ENCODE peak calls at places on chromosomes 6 and 20, in four cellular contexts. B is neural progenitor cell, E is AG09309, T is foreskin fibroblast. M is an unnamed sample.

GRCh38 chr6:41939091-41939847 is 2.3 kb downstream of the CCND3 start:
- DNase-seq in B (peak), E (no peak), T (peak), M (peak)

GRCh38 chr6:39422273-39422672 is 99.8 kb upstream of the KCNK16 start:
- DNase-seq in B (no peak), E (no peak), T (peak), M (no peak)

GRCh38 chr20:6079011-6079410 is 25.2 kb upstream of the LRRN4 start:
- DNase-seq in B (no peak), E (no peak), T (no peak), M (no peak)

GRCh38 chr20:61297981-61298380 is 45.9 kb downstream of the CDH4 start:
- DNase-seq in B (no peak), E (peak), T (peak), M (no peak)

GRCh38 chr20:32165836-32166545 is 41.6 kb downstream of the PLAGL2 start:
- DNase-seq in B (no peak), E (no peak), T (no peak), M (no peak)

GRCh38 chr20:55014766-55015165 is 539.4 kb downstream of the DOK5 start:
- DNase-seq in B (no peak), E (no peak), T (no peak), M (no peak)

GRCh38 chr20:14913896-14914295 is 576.5 kb upstream of the FLRT3 start:
- DNase-seq in B (no peak), E (no peak), T (no peak), M (no peak)

GRCh38 chr20:23085415-23086055 is 589 bp downstream of the CD93 start:
- DNase-seq in B (no peak), E (no peak), T (no peak), M (no peak)

GRCh38 chr6:106510090-106510970 is 119.0 kb downstream of the RTN4IP1 start:
- DNase-seq in B (peak), E (no peak), T (peak), M (no peak)

GRCh38 chr6:112044856-112045255 is 9.0 kb upstream of the CCN6 start:
- DNase-seq in B (no peak), E (peak), T (peak), M (peak)

GRCh38 chr6:30744054-30744805 is at the start of gene IER3:
- DNase-seq in B (peak), E (peak), T (peak), M (peak)

GRCh38 chr6:57027301-57027700 is 19.2 kb upstream of the KIAA1586 start:
- DNase-seq in B (no peak), E (no peak), T (no peak), M (no peak)

DNA sequence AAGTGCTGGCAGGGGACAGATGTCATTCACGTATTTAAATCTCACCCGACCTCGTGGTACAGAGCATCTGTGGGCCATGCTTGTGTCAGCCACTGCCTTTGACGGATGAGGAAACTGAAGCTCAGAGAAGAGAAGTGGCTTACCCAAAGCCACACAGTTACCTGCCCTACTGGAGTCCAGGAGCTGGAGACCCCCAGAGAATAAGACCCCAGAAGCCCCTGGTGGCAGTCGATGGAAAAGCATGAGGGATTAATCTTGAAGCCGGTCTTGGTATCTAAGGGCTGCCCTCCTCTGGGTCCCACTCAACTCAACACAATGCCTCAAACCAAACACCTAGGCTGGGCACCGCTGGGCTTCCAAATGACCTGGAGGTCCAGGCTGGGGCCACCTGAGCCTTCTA is 83.1 kb downstream of the GRM4 start:
- DNase-seq in B (no peak), E (no peak), T (no peak), M (no peak)
- TF ChIP-seq CTCF in B (peak), E (no peak), T (peak), M (peak)

DNA sequence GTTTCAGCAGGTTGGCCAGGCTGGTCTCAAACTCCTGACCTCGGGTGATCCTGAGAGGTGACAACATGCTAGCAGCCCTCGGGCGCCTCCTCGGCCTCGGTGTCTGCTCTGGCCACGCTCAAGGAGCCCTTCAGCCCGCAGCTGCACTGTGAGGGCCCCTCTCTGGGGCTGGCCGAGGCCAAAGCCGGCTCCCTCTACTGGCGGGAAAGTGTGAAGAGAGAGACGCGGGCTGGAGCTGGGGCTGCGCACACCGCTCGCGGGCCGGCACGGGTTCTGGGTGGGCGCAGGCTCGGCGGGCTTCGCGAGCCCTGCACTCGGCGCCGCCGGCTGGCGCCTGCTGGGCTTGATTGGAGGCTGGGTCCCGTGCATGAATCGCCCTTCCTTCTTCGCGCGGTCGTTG is 80.8 kb upstream of the RBM24 start:
- DNase-seq in B (peak), E (no peak), T (no peak), M (no peak)
- TF ChIP-seq CTCF in B (peak), E (no peak), T (no peak), M (peak)

GRCh38 chr20:327041-327945 is 1.9 kb downstream of the SOX12 start:
- DNase-seq in B (peak), E (no peak), T (peak), M (peak)

GRCh38 chr20:325889-326644 is 715 bp downstream of the SOX12 start:
- DNase-seq in B (peak), E (no peak), T (peak), M (peak)

GRCh38 chr20:325043-325888 is at the start of gene SOX12:
- DNase-seq in B (peak), E (no peak), T (peak), M (peak)

GRCh38 chr20:326645-327031 is 1.3 kb downstream of the SOX12 start:
- DNase-seq in B (peak), E (no peak), T (peak), M (no peak)

DNA sequence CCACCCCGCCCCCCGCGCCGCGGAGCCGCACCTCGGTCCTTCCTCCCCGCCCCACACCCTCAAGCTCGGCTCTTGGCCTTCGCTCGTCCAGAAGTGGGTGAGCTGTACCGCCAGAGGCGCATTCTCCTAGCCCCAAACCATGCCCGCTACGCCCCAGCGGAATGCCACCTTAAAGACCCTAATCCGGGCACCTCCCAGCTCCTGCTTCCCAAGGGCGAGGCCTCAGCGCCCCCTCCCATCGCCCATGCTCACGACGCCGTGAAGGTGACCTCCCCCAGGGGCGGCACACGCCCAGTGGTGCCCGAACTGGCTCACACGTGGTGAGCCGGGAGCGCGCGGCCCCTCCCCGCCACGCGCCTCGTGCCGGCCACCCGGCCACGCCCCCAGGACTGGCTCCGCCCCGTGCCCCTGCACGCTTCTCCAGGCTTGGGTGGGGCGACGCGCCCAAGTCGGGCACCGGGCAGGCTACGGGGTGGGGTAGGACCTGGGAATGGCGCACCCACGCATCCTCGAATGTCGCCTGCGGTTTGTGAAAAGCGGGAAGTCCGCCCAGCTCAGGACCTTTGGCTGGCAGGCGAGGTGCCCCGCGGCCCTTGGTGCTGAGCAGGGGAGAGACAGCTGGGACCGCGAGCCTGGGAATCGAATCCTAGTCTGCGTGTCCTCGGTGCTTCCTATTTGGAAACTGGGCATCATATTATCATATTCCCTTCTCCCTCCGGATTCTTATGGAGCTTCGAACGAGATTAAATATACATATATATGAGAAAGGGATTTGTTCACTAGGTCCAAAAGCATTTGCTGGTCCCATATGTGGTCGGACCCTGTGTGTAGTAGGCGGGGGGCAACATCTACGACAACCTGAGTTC is 942 bp upstream of the SOX12 start:
- DNase-seq in B (peak), E (no peak), T (peak), M (peak)
- TF ChIP-seq CTCF in B (peak), E (peak), T (peak), M (peak)

DNA sequence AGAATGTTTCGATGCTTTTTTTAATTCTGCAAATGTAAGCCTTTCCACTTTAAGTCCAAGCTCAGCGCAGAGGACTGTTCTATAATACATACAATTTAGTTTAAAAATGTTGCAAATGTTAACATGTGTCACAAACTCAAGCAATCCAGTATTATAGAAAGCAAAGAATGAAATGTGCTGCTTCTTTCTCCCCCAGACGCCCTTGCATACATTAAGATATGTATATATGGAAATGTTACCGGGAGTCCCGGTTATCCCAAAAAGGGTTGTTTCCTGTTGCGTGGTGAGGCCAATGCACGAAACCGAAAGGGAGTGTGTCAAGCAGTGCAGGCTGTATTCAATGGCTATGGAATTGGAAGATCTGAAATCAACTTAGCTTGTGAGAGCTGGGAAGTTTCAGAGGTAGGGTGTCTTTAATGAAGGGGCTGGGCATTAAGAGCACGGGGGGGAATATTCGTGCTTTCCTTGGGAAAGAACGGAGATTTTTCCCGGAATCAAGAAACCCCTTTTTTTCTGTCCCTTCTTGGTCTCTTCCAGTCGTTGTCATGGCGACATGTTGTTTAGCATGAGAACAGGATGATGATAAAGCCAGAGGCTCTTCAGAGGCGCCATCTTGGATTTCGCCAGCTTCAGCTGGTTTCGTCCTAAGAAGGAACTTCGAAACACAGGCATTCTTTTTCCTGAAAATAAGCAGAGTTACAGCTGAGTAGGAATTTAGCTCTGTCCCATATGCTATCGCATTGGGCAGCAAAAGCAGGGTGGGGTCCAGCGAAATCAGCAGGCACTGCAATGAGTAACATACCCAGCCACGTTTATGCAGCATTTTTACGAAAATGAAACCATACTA is 10.1 kb upstream of the NQO2 start:
- DNase-seq in B (peak), E (peak), T (peak), M (peak)
- TF ChIP-seq CTCF in B (no peak), E (no peak), T (no peak), M (peak)

DNA sequence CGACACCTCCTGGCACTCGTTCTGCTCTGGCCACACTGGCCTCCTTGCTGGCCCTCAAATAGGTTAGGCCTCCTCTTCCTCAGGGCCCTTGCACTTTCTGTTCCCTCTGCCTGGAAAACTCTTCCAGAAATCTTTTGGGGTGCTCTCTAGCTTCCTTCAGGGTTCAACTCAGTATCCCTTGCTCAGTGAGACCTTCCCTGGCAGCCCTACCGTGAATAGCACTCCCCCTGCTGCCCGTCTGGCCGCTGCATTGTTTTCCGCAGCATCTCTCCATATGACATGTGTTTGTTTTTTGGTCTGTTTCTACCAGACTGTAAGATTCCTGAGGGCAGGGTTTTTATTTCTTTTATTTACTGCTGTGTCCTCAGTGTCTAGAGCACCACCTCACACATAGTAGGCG is 6.7 kb downstream of the DDX27 start:
- DNase-seq in B (no peak), E (no peak), T (no peak), M (no peak)
- TF ChIP-seq CTCF in B (peak), E (no peak), T (no peak), M (peak)

DNA sequence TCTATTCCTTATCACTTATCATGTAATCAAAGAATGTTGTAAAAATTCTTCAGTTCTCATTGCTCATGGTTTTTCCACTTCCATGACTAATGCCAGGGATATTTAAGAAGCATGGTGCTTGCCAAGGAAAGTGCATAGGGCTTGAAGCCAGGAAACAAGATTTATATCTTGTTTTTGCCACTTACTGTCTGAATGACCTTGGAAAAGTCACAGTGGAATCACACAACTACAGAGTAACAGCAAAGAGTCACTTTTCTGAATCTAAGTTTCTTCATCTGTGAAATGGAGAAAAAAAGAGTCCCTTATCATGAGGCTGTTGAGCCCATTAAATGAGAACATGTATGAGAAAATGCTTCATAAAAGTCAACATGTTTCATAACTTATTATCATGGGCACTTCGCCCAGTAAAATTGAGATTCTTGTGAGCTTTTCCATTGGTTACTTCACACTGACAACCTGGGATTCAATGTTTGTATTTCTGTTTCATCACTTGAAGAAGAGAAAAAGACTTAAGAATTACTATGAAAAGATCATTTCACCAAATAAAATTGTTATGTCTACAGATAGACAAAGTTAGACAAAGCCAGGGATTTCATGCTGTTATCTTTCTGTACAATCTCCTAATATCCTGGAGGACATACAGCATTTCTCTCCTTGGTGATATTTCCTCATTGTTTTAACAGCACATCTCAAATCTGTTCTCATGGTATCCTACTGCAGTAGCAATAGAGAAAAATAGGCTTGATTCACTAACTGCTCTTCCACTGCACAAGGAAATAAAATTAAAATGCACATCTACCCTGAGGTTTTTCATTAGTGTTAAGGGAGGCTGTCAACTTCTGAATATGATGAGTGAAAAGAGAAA is 7.6 kb upstream of the BMP5 start:
- DNase-seq in B (no peak), E (peak), T (peak), M (peak)
- TF ChIP-seq CTCF in B (no peak), E (no peak), T (no peak), M (no peak)

DNA sequence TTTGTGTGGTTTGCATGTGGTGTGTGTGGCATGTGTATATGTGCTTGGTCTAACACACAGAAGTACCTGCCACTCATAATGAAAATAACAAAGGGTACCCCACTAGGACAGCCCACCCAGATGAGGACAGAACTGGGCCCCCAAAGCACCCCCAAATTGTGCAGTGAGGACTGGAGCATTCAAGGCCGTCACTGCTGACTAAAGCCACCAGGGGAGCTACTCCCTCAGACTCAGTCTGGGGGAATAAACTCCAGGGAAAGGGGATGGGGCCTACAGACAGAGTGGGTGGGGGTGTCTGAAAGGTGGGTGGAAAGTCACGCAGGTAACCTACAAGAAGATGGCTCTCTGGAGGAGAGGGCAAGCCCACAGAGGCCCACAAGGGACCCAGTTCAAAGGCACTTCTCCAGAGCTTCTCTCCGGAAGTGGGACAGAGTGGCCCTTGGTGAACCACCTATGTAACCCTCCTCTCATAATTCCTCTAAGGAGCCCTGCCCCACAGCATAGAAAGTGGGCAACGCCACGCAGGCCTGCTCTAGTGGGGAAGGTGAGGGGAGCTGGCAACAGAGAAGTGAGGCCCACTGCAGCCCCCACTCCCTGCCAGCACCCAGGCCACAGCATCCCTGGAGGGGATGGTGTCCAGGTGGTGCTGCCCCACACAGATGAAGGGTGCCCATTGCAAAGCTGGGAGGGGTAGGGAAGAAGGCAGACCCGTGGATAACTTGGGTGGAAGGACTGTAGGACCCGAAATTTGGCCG is 122.8 kb upstream of the MAFB start:
- DNase-seq in B (no peak), E (no peak), T (no peak), M (no peak)
- TF ChIP-seq CTCF in B (peak), E (no peak), T (no peak), M (peak)